ENCODE peak calls at places on chromosomes 2 and 18, in seven cellular contexts. V, D, N, U, O, Z and C are unnamed samples.

GRCh38 chr2:233990261-233990798 is 60.2 kb upstream of the SPP2 start:
- DNase-seq in Z (no peak), D (no peak), V (no peak), O (no peak), U (peak), N (no peak), C (no peak)

GRCh38 chr18:50044402-50044801 is 150.5 kb downstream of the MYO5B start:
- DNase-seq in D (no peak), V (peak), O (no peak), U (no peak), Z (no peak), N (no peak), C (peak)

GRCh38 chr2:126634273-126634861 is 21.6 kb upstream of the GYPC start:
- DNase-seq in U (peak), O (peak), V (peak), Z (peak), N (no peak), D (no peak), C (peak)

GRCh38 chr18:57666818-57667497 is 45.3 kb upstream of the NARS1 start:
- DNase-seq in O (no peak), N (no peak), U (no peak), Z (no peak), D (no peak), V (no peak), C (no peak)

GRCh38 chr2:190468814-190469569 is 60.8 kb downstream of the MFSD6 start:
- DNase-seq in D (peak), U (peak), V (no peak), N (peak), Z (peak), O (peak), C (no peak)

GRCh38 chr2:109467701-109468100 is 146.1 kb downstream of the SEPTIN10 start:
- DNase-seq in V (no peak), D (peak), Z (no peak), U (no peak), N (no peak), O (no peak), C (no peak)

GRCh38 chr2:227921648-227922047 is 50.2 kb downstream of the DAW1 start:
- DNase-seq in Z (no peak), O (no peak), V (no peak), D (no peak), U (peak), N (no peak), C (no peak)

GRCh38 chr2:10254373-10255188 is 48.1 kb upstream of the HPCAL1 start:
- DNase-seq in O (peak), N (peak), V (no peak), U (no peak), D (peak), Z (no peak), C (peak)

GRCh38 chr2:186256540-186256939 is 229.5 kb upstream of the ZC3H15 start:
- DNase-seq in O (peak), D (no peak), N (no peak), V (peak), U (no peak), Z (peak), C (no peak)

GRCh38 chr18:46340716-46341115 is 236.5 kb downstream of the HAUS1 start:
- DNase-seq in U (no peak), N (no peak), D (no peak), O (no peak), V (no peak), Z (no peak), C (no peak)

GRCh38 chr2:126669772-126670171 is 13.8 kb downstream of the GYPC start:
- DNase-seq in U (no peak), O (no peak), Z (no peak), N (no peak), V (no peak), D (no peak), C (no peak)

GRCh38 chr18:702957-703659 is 9.3 kb downstream of the ENOSF1 start:
- DNase-seq in U (no peak), Z (no peak), O (peak), D (no peak), N (peak), V (no peak), C (no peak)

GRCh38 chr18:23541349-23542093 is 38.2 kb downstream of the RMC1 start:
- DNase-seq in V (no peak), D (no peak), U (no peak), N (no peak), Z (no peak), O (no peak), C (no peak)
- TF ChIP-seq CTCF in V (no peak), D (no peak), U (no peak), N (no peak), Z (no peak), O (no peak), C (no peak)

DNA sequence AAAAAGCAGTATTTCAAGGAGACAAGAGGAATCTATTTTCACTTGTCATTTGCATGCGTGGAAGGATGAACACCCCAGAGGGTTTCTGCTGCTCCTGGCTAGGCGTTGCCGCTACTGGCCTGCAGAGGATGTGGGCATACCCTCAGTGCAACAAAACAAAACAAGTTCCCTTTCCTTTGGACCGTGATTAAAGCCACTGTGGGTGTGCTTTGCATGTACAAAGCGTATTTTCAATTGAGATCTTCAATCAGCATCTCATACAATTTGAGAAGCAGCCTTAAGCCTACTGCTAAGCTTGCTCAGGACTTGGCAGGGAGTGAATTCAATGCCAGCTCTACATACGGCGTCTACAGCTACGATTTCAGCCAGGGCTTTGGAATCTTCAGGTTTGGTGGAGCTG is 298.4 kb downstream of the LPIN1 start:
- DNase-seq in O (no peak), D (no peak), N (no peak), U (no peak), Z (no peak), V (no peak), C (no peak)
- TF ChIP-seq CTCF in O (no peak), D (no peak), N (no peak), U (no peak), Z (no peak), V (no peak), C (no peak)

GRCh38 chr2:3236300-3236699 is 141.3 kb downstream of the EIPR1 start:
- DNase-seq in D (no peak), V (no peak), Z (no peak), N (no peak), U (no peak), O (no peak), C (no peak)
- TF ChIP-seq CTCF in D (no peak), V (no peak), Z (no peak), N (no peak), U (no peak), O (no peak), C (no peak)

GRCh38 chr2:239283961-239284801 is 116.6 kb downstream of the HDAC4 start:
- DNase-seq in U (no peak), V (no peak), N (peak), Z (no peak), D (peak), O (no peak), C (peak)
- TF ChIP-seq CTCF in U (no peak), V (peak), N (no peak), Z (no peak), D (no peak), O (no peak), C (no peak)

DNA sequence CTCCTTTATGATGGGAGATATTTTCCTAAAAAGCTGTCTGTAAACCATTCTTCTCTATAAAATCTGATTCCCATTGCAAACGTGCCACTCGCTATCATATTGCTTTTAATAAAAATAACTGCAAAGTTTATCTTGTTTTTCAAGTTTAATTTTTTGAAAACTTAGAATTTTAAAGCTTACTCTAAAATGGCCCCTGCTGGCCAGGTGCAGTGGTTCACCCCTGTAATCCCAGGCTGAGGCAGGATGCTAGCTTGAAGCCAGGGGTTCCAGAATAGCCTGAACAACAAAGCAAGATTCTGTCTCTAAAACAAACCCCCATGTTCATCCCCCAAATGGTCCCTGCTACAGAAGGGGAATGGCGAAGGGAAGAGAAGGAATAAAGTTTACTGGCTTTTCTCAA is 25.6 kb downstream of the CNRIP1 start:
- DNase-seq in V (no peak), O (no peak), Z (no peak), D (no peak), N (no peak), U (no peak), C (no peak)
- TF ChIP-seq CTCF in V (peak), O (peak), Z (no peak), D (no peak), N (no peak), U (no peak), C (peak)